ENCODE peak calls at places on chromosomes 12 and 14, in eight cellular contexts. One of them, this sample, is unnamed.

GRCh38 chr14:104130974-104131651 is 7.3 kb upstream of the KIF26A start:
- DNase-seq in GM12878: no peak
- DNase-seq in HepG2: peak
- DNase-seq in NB4: peak
- DNase-seq in A549: peak
- DNase-seq in K562: no peak
- DNase-seq in HCT116: no peak
- DNase-seq in H1: peak
- DNase-seq in this sample: peak

GRCh38 chr12:92393504-92393903 is 247.9 kb upstream of the BTG1 start:
- DNase-seq in NB4: no peak
- DNase-seq in H1: no peak
- DNase-seq in GM12878: no peak
- DNase-seq in A549: peak
- DNase-seq in K562: no peak
- DNase-seq in HCT116: no peak
- DNase-seq in HepG2: no peak
- DNase-seq in this sample: no peak

GRCh38 chr12:127559349-127560040 is 707.5 kb upstream of the TMEM132C start:
- DNase-seq in GM12878: peak
- DNase-seq in HepG2: no peak
- DNase-seq in A549: peak
- DNase-seq in HCT116: no peak
- DNase-seq in K562: peak
- DNase-seq in H1: peak
- DNase-seq in NB4: peak
- DNase-seq in this sample: peak

GRCh38 chr12:54585243-54585642 is 3.2 kb downstream of the PPP1R1A start:
- DNase-seq in K562: no peak
- DNase-seq in HCT116: no peak
- DNase-seq in HepG2: no peak
- DNase-seq in GM12878: no peak
- DNase-seq in H1: no peak
- DNase-seq in A549: no peak
- DNase-seq in NB4: no peak
- DNase-seq in this sample: no peak

GRCh38 chr12:116324684-116325664 is 47.5 kb upstream of the MED13L start:
- DNase-seq in H1: no peak
- DNase-seq in HCT116: no peak
- DNase-seq in HepG2: no peak
- DNase-seq in A549: no peak
- DNase-seq in NB4: peak
- DNase-seq in K562: no peak
- DNase-seq in GM12878: no peak
- DNase-seq in this sample: no peak

GRCh38 chr12:125742413-125742812 is 677.2 kb downstream of the AACS start:
- DNase-seq in HCT116: no peak
- DNase-seq in K562: no peak
- DNase-seq in HepG2: no peak
- DNase-seq in NB4: no peak
- DNase-seq in H1: no peak
- DNase-seq in A549: no peak
- DNase-seq in GM12878: no peak
- DNase-seq in this sample: no peak

GRCh38 chr12:93888964-93889363 is 211.8 kb downstream of the CRADD start:
- DNase-seq in K562: no peak
- DNase-seq in H1: no peak
- DNase-seq in GM12878: no peak
- DNase-seq in NB4: no peak
- DNase-seq in HepG2: no peak
- DNase-seq in HCT116: no peak
- DNase-seq in A549: no peak
- DNase-seq in this sample: no peak

GRCh38 chr14:71645656-71646055 is 286.6 kb upstream of the RGS6 start:
- DNase-seq in H1: no peak
- DNase-seq in HepG2: no peak
- DNase-seq in A549: peak
- DNase-seq in GM12878: no peak
- DNase-seq in HCT116: no peak
- DNase-seq in K562: no peak
- DNase-seq in NB4: no peak
- DNase-seq in this sample: no peak

GRCh38 chr12:109999649-109999971 is 380 bp downstream of the ANKRD13A start:
- DNase-seq in A549: no peak
- DNase-seq in NB4: no peak
- DNase-seq in HepG2: no peak
- DNase-seq in GM12878: no peak
- DNase-seq in HCT116: no peak
- DNase-seq in H1: no peak
- DNase-seq in K562: no peak
- DNase-seq in this sample: no peak

GRCh38 chr12:133081408-133081806 is 684 bp downstream of the ZNF140 start:
- DNase-seq in HepG2: no peak
- DNase-seq in K562: no peak
- DNase-seq in GM12878: no peak
- DNase-seq in A549: no peak
- DNase-seq in NB4: peak
- DNase-seq in H1: no peak
- DNase-seq in HCT116: no peak
- DNase-seq in this sample: no peak

GRCh38 chr14:90383731-90384542 is 12.9 kb upstream of the CALM1 start:
- DNase-seq in HCT116: no peak
- DNase-seq in H1: peak
- DNase-seq in GM12878: no peak
- DNase-seq in A549: no peak
- DNase-seq in NB4: peak
- DNase-seq in K562: peak
- DNase-seq in HepG2: peak
- DNase-seq in this sample: peak
- H3K4me3 ChIP-seq in HCT116: peak
- H3K4me3 ChIP-seq in H1: peak
- H3K4me3 ChIP-seq in GM12878: peak
- H3K4me3 ChIP-seq in A549: peak
- H3K4me3 ChIP-seq in NB4: peak
- H3K4me3 ChIP-seq in K562: peak
- H3K4me3 ChIP-seq in HepG2: peak
- H3K4me3 ChIP-seq in this sample: peak

GRCh38 chr12:53418221-53418620 is 5.4 kb upstream of the AMHR2 start:
- DNase-seq in GM12878: no peak
- DNase-seq in NB4: no peak
- DNase-seq in HepG2: no peak
- DNase-seq in H1: no peak
- DNase-seq in HCT116: no peak
- DNase-seq in A549: no peak
- DNase-seq in K562: no peak
- DNase-seq in this sample: no peak

GRCh38 chr12:53413485-53414215 is 10.0 kb upstream of the AMHR2 start:
- DNase-seq in A549: no peak
- DNase-seq in HepG2: no peak
- DNase-seq in H1: no peak
- DNase-seq in K562: peak
- DNase-seq in HCT116: no peak
- DNase-seq in NB4: no peak
- DNase-seq in GM12878: no peak
- DNase-seq in this sample: no peak

GRCh38 chr12:53410951-53411350 is 12.7 kb upstream of the AMHR2 start:
- DNase-seq in H1: no peak
- DNase-seq in GM12878: no peak
- DNase-seq in HCT116: no peak
- DNase-seq in HepG2: no peak
- DNase-seq in NB4: no peak
- DNase-seq in K562: no peak
- DNase-seq in A549: no peak
- DNase-seq in this sample: no peak

GRCh38 chr12:53414756-53415417 is 8.8 kb upstream of the AMHR2 start:
- DNase-seq in GM12878: no peak
- DNase-seq in A549: no peak
- DNase-seq in HepG2: no peak
- DNase-seq in H1: no peak
- DNase-seq in HCT116: no peak
- DNase-seq in K562: peak
- DNase-seq in NB4: no peak
- DNase-seq in this sample: peak
- TF ChIP-seq MAX in GM12878: no peak
- TF ChIP-seq MAX in A549: no peak
- TF ChIP-seq MAX in HepG2: no peak
- TF ChIP-seq MAX in H1: no peak
- TF ChIP-seq MAX in HCT116: no peak
- TF ChIP-seq MAX in K562: no peak
- TF ChIP-seq MAX in NB4: no peak
- TF ChIP-seq MAX in this sample: no peak

DNA sequence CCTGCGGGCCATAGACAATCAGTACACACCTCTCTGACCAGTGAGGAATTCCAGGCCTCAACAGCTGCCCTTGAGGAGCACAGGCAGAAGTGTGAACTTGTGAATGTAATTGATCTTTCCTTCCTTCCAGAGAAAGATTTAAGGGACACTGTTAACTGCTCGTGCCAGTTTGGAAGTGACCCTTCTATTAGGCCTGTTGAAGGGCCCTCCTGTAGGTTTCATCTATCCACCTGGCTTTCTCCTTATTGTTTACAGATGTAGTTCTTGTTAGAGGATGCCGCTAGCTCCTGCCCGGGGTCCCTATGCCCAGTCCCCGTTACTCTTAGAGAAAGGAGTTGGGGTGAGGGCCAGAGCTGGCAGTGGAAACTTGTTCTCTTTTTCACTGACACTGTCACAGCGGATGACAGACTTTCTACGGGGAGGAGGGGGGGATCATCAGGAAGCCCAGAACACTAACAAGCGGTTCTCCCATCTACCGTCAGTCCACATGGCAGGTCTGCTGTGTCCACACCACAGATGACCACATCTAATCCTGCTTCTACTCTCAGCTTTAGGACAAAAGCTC is 42.6 kb downstream of the SH2B3 start:
- DNase-seq in HepG2: no peak
- DNase-seq in A549: no peak
- DNase-seq in K562: no peak
- DNase-seq in HCT116: no peak
- DNase-seq in GM12878: no peak
- DNase-seq in NB4: peak
- DNase-seq in H1: peak
- DNase-seq in this sample: no peak
- TF ChIP-seq POLR2A in HepG2: no peak
- TF ChIP-seq POLR2A in A549: no peak
- TF ChIP-seq POLR2A in K562: no peak
- TF ChIP-seq POLR2A in HCT116: no peak
- TF ChIP-seq POLR2A in GM12878: no peak
- TF ChIP-seq POLR2A in NB4: no peak
- TF ChIP-seq POLR2A in H1: no peak
- TF ChIP-seq POLR2A in this sample: no peak

GRCh38 chr14:68655961-68656360 is 136.9 kb downstream of the ZFP36L1 start:
- DNase-seq in A549: peak
- DNase-seq in GM12878: no peak
- DNase-seq in H1: peak
- DNase-seq in NB4: no peak
- DNase-seq in HCT116: peak
- DNase-seq in K562: no peak
- DNase-seq in HepG2: peak
- DNase-seq in this sample: no peak
- H3K4me3 ChIP-seq in A549: no peak
- H3K4me3 ChIP-seq in GM12878: no peak
- H3K4me3 ChIP-seq in H1: no peak
- H3K4me3 ChIP-seq in NB4: no peak
- H3K4me3 ChIP-seq in HCT116: no peak
- H3K4me3 ChIP-seq in K562: no peak
- H3K4me3 ChIP-seq in HepG2: peak
- H3K4me3 ChIP-seq in this sample: no peak

This sample was measured in endothelial cell of umbilical vein.